ENCODE peak calls at places on chromosomes 6 and 20, in four cellular contexts. Q is thoracic aorta; V is CD4-positive, alpha-beta T cell; J is B cell. I is an unnamed sample.

GRCh38 chr20:64068381-64069208 is 5.6 kb downstream of the TCEA2 start:
- DNase-seq in Q (no peak), V (no peak), J (no peak), I (no peak)

GRCh38 chr6:112004397-112005341 is 49.2 kb upstream of the CCN6 start:
- DNase-seq in Q (no peak), V (no peak), J (no peak), I (no peak)

GRCh38 chr20:60268502-60268901 is 310.3 kb downstream of the CDH26 start:
- DNase-seq in Q (no peak), V (no peak), J (no peak), I (no peak)

GRCh38 chr6:84280639-84281038 is 53.2 kb upstream of the CEP162 start:
- DNase-seq in Q (no peak), V (no peak), J (no peak), I (no peak)

GRCh38 chr6:139591075-139591474 is 216.6 kb upstream of the CITED2 start:
- DNase-seq in Q (no peak), V (no peak), J (no peak), I (no peak)

GRCh38 chr6:45969026-45969425 is 46.6 kb downstream of the CLIC5 start:
- DNase-seq in Q (no peak), V (no peak), J (no peak), I (no peak)

GRCh38 chr6:125519367-125519766 is 217.6 kb upstream of the HDDC2 start:
- DNase-seq in Q (no peak), V (no peak), J (no peak), I (no peak)

GRCh38 chr6:26033132-26033941 is 53.9 kb upstream of the HFE start:
- DNase-seq in Q (no peak), V (peak), J (peak), I (peak)

GRCh38 chr6:133973109-133973971 is 20.3 kb downstream of the TBPL1 start:
- DNase-seq in Q (no peak), V (no peak), J (peak), I (no peak)

GRCh38 chr20:62793757-62794006 is 2.6 kb upstream of the MRGBP start:
- DNase-seq in Q (no peak), V (no peak), J (no peak), I (no peak)

GRCh38 chr6:16168858-16169257 is 40.0 kb downstream of the MYLIP start:
- DNase-seq in Q (no peak), V (no peak), J (peak), I (no peak)
- TF ChIP-seq CTCF in Q (no peak), V (no peak), J (peak), I (peak)

GRCh38 chr20:35568645-35569044 is 26.8 kb downstream of the ERGIC3 start:
- DNase-seq in Q (no peak), V (no peak), J (no peak), I (no peak)
- TF ChIP-seq CTCF in Q (no peak), V (no peak), J (no peak), I (peak)

DNA sequence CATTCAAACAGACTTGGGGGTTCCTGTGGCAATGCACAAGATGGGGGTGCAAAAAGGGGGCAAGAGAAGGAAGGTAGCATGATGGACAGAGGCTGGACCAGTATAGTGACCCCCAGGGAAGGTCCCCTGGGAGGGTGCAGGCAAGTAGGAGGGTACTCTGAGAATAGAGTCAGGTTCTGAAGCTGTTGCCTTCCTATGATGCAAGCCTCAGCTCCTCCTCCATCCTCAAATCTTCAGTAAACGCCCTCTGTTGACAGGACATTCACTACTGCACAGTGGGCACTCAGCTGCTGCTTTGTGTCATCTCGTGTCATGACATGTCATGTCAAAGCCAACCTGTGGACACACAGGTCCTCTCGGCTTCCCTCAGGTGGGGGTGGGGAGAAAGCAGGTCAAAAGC is 5.8 kb upstream of the SDCBP2 start:
- DNase-seq in Q (no peak), V (no peak), J (no peak), I (no peak)
- TF ChIP-seq CTCF in Q (no peak), V (no peak), J (no peak), I (no peak)

DNA sequence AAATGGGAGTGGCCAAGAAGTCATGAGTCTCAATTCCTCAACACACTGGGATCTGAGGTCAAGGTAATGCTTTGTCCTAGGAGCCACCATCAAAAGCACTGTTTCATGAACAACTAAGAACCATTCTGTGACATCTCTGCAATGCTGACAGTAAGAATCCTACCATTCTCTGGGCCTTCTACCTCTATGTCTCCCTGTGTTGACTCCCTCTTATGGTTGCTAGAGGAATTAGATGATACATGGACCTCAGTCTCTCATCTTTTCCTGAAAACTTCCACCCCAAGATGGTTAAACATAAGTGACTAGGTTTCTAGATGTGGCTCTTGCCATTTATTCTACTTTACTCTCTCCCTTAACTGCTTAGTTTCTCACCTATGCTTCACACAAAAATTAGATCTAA is 9.1 kb downstream of the MTRF1L start:
- DNase-seq in Q (no peak), V (no peak), J (no peak), I (no peak)
- TF ChIP-seq CTCF in Q (no peak), V (no peak), J (no peak), I (peak)

GRCh38 chr20:8788831-8789230 is 280.1 kb upstream of the PLCB4 start:
- DNase-seq in Q (no peak), V (no peak), J (no peak), I (no peak)
- TF ChIP-seq CTCF in Q (no peak), V (no peak), J (no peak), I (no peak)

DNA sequence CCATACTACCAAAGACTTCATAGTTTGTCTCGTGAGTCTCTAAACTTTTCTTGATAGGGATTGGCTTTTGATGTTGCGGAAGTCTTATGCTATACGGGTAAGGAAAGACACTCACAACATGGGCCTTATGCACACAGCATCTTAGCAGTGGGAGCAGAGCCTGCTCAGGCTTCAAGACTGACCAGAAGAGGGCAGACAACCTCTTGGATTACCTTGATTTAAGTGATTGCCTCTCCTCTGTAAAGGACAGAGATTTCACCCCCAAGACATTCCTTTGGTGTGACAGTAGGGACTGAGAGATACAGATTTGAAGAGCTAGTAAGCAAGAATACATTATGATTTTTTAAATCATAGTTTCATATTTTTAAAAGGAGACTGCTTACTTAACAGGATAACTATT is 71.0 kb upstream of the SAMD3 start:
- DNase-seq in Q (no peak), V (peak), J (peak), I (peak)
- TF ChIP-seq CTCF in Q (no peak), V (peak), J (peak), I (peak)

I was measured in GM12864.